ENCODE peak calls at places on chromosomes 3 and 15, in eight cellular contexts. O, T, J, M, F, R, W and V are unnamed samples.

GRCh38 chr3:27535809-27536392 is 51.7 kb upstream of the SLC4A7 start:
- DNase-seq in W (no peak), M (no peak), F (no peak), O (no peak), R (no peak), J (peak; percentile 27), T (no peak), V (no peak)

GRCh38 chr15:77824361-77824985 is 191.8 kb upstream of the LINGO1 start:
- DNase-seq in M (no peak), W (no peak), J (peak; percentile 47), T (peak; percentile 14), R (no peak), F (no peak), O (peak; percentile 60), V (no peak)

GRCh38 chr3:113746955-113747718 is at the start of gene ATP6V1A:
- DNase-seq in J (peak; percentile 85), R (peak; percentile 51), W (peak; percentile 33), F (peak; percentile 77), T (peak; percentile 84), O (peak; percentile 86), M (peak; percentile 94), V (peak; percentile 81)

GRCh38 chr15:67413770-67414429 is 107.0 kb upstream of the C15orf61 start:
- DNase-seq in W (no peak), O (no peak), M (no peak), J (peak; percentile 73), F (no peak), R (peak; percentile 72), T (no peak), V (no peak)

GRCh38 chr3:60636846-60637245 is 614.4 kb downstream of the FHIT start:
- DNase-seq in O (no peak), R (no peak), T (no peak), M (no peak), F (no peak), W (no peak), J (peak; percentile 46), V (no peak)

GRCh38 chr3:63791974-63792373 is 27.1 kb upstream of the C3orf49 start:
- DNase-seq in M (no peak), R (no peak), F (no peak), O (no peak), W (peak; percentile 18), J (peak; percentile 15), T (no peak), V (no peak)

GRCh38 chr15:100216177-100216576 is 125.6 kb downstream of the ADAMTS17 start:
- DNase-seq in O (no peak), T (peak; percentile 68), R (no peak), J (no peak), W (peak; percentile 33), M (peak; percentile 16), F (no peak), V (no peak)

GRCh38 chr3:168077091-168077490 is 18.6 kb downstream of the GOLIM4 start:
- DNase-seq in F (no peak), J (no peak), W (no peak), O (no peak), M (no peak), T (no peak), R (no peak), V (no peak)

GRCh38 chr3:180093535-180093934 is 56.8 kb upstream of the PEX5L start:
- DNase-seq in W (no peak), M (no peak), R (no peak), O (no peak), T (no peak), J (no peak), F (no peak), V (no peak)

GRCh38 chr3:8981296-8981695 is 18.0 kb upstream of the RAD18 start:
- DNase-seq in R (no peak), M (no peak), J (peak; percentile 54), T (no peak), F (no peak), O (no peak), W (no peak), V (no peak)

GRCh38 chr15:101206173-101206572 is 45.7 kb downstream of the CHSY1 start:
- DNase-seq in T (no peak), J (no peak), F (no peak), W (no peak), O (no peak), R (no peak), M (no peak), V (no peak)

GRCh38 chr15:72907733-72908132 is 124.2 kb upstream of the ADPGK start:
- DNase-seq in O (no peak), R (no peak), J (no peak), F (peak; percentile 62), W (no peak), M (no peak), T (peak; percentile 50), V (no peak)

GRCh38 chr15:70047386-70048195 is 50.1 kb downstream of the TLE3 start:
- DNase-seq in J (peak; percentile 71), R (no peak), F (no peak), T (peak; percentile 75), O (peak; percentile 51), W (no peak), M (peak; percentile 48), V (peak; percentile 38)

GRCh38 chr15:75049392-75049791 is 26.0 kb downstream of the PPCDC start:
- DNase-seq in O (peak; percentile 94), F (peak; percentile 88), J (no peak), W (peak; percentile 56), T (peak; percentile 92), R (peak; percentile 41), M (no peak), V (peak; percentile 79)

GRCh38 chr3:10848261-10848660 is 32.2 kb downstream of the SLC6A11 start:
- DNase-seq in W (no peak), T (no peak), F (no peak), R (no peak), J (no peak), O (no peak), M (no peak), V (no peak)

DNA sequence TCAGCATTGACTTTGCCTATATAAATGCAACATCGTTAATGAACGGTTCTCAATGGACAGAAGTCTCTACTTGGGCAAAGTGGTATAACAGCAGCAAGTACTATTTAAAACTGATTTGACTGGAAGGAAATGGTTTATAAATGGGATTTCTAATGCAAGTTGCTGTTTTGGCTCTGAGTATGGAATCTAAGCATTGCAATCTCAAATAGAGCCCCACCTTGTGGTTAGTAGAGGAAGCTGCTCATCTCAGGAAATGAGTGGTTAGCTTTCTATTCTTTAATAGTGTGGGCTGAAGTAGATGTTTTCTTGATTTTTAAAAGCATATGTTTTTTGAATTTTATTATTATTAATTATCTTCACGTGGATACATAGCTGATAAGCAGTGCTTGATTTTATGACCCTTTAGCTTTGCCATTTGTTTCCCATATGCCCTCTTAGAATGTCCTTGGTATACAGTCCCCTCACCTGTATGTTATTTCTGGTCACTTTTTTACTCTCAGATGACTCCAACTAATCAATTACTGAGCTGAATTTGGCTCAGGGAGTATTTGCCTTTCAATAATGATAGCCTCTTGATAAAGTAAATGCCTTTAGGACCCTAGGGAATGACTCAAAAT is 67.1 kb downstream of the OXSM start:
- DNase-seq in M (no peak), T (no peak), W (peak; percentile 39), J (peak; percentile 86), R (peak; percentile 43), F (no peak), O (no peak), V (no peak)
- H3K9me3 ChIP-seq in M (peaks cover 6% of the 10 kb centered on the region), T (no peaks in the 10 kb centered on the region), W (no peaks in the 10 kb centered on the region), J (no peaks in the 10 kb centered on the region), R (no peaks in the 10 kb centered on the region), F (no peaks in the 10 kb centered on the region), O (no peaks in the 10 kb centered on the region), V (no peaks in the 10 kb centered on the region)

GRCh38 chr3:187966141-187966540 is 187.8 kb upstream of the LPP start:
- DNase-seq in J (no peak), R (no peak), F (no peak), T (no peak), O (no peak), W (peak; percentile 68), M (no peak), V (no peak)
- H3K4me1 ChIP-seq in J (peaks cover 13% of the 10 kb centered on the region), R (no peaks in the 10 kb centered on the region), F (peaks cover 9% of the 10 kb centered on the region), T (peaks cover 6% of the 10 kb centered on the region), O (no peaks in the 10 kb centered on the region), W (no peaks in the 10 kb centered on the region), M (peaks cover 80% of the 10 kb centered on the region), V (peaks cover 26% of the 10 kb centered on the region)

GRCh38 chr3:15815696-15816095 is 17.9 kb upstream of the ANKRD28 start:
- DNase-seq in J (no peak), O (no peak), M (no peak), F (no peak), R (peak; percentile 61), T (no peak), W (peak; percentile 32), V (no peak)

GRCh38 chr3:15820911-15821310 is 23.1 kb upstream of the ANKRD28 start:
- DNase-seq in F (no peak), M (no peak), T (no peak), R (no peak), W (no peak), J (no peak), O (no peak), V (no peak)

GRCh38 chr3:15819576-15819975 is 21.8 kb upstream of the ANKRD28 start:
- DNase-seq in J (no peak), M (no peak), O (no peak), W (no peak), T (no peak), R (no peak), F (no peak), V (no peak)

GRCh38 chr3:15822281-15822680 is 24.5 kb upstream of the ANKRD28 start:
- DNase-seq in F (no peak), O (no peak), M (no peak), J (no peak), W (no peak), R (no peak), T (no peak), V (no peak)

DNA sequence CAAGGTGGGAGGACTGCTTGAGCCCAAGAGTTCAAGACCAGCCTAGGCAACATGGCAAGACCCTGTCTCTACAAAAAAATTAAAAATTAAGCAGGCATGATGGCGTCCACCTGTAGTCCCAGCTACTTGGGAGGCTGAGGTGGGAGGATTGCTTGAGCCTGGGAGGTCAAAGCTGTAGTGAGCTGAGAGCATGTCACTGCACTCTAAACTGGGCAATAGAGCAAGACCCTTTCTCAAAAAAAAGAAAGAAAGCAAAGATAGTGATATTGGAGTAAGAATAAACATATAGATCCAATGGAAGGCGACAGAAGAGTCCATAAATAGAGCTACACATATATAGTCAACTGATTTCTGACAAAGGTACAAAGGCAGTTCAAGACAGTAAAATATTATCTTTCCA is 21.3 kb upstream of the ANKRD28 start:
- DNase-seq in M (no peak), O (no peak), W (no peak), F (no peak), R (no peak), T (no peak), J (no peak), V (no peak)
- H3K9me3 ChIP-seq in M (no peaks in the 10 kb centered on the region), O (no peaks in the 10 kb centered on the region), W (no peaks in the 10 kb centered on the region), F (no peaks in the 10 kb centered on the region), R (no peaks in the 10 kb centered on the region), T (no peaks in the 10 kb centered on the region), J (no peaks in the 10 kb centered on the region), V (no peaks in the 10 kb centered on the region)

DNA sequence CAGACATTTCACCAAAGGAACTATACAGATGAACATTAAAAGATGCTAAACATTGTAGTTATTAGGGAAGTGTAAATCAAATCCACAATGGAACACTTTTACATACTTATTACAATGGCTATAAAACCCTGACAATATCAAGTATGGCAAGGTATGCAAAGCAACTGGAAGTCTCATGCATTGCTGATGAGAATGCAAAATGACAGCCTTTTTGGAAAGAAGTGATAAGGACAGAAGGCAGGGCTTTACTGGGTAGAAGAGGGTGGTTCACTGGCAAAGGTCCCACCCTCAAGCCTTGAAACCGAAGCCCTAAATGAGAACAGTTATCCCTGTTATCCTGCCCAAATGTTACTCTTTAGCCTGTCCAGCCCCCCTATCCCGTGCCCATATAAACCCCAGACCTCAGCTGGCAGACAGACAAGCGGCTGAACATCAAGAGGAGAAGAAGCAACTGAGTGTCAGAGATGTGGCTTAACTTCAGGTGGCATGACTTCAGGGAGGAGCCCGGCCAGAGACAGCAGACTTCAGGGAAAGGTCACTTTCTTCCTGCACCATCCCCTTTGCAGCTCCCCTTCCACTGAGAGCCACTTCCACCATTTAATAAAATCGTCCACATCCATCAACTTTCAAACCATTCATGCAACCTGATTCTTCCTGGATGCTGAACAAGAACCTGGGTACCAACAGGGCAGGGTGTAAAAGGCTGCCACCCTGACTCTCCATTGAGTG is 722 bp upstream of the GCSAM start:
- DNase-seq in M (no peak), W (no peak), R (no peak), F (no peak), T (no peak), O (no peak), J (no peak), V (no peak)
- H3K4me1 ChIP-seq in M (peaks cover 96% of the 10 kb centered on the region), W (no peaks in the 10 kb centered on the region), R (no peaks in the 10 kb centered on the region), F (no peaks in the 10 kb centered on the region), T (peaks cover 2% of the 10 kb centered on the region), O (no peaks in the 10 kb centered on the region), J (no peaks in the 10 kb centered on the region), V (peaks cover 5% of the 10 kb centered on the region)